ENCODE peak calls at places on chromosomes 11 and 22, in nine cellular contexts. O is transverse colon; H is heart left ventricle; G is pancreas; K is sigmoid colon; A is PC-9; D is psoas muscle; E is CD4-positive, alpha-beta memory T cell; Z is fibroblast of lung. S is an unnamed sample. For H3K36me3 and H3K4me1, the result is how much of the 10 kb centered on the place peaks cover.

GRCh38 chr22:31872209-31872608 is 72.1 kb upstream of the YWHAH start:
- DNase-seq in A (no peak), D (no peak), O (no peak), K (no peak), E (peak), Z (no peak), G (no peak), H (no peak), S (no peak)

GRCh38 chr11:44574620-44575287 is 9.3 kb downstream of the CD82 start:
- DNase-seq in O (no peak), Z (peak), E (peak), H (no peak), A (peak), K (no peak), G (no peak), D (no peak), S (no peak)

GRCh38 chr11:76030973-76031590 is 175.2 kb downstream of the WNT11 start:
- DNase-seq in O (no peak), E (no peak), H (no peak), G (no peak), D (no peak), A (peak), K (no peak), Z (peak), S (no peak)

GRCh38 chr22:46706060-46706459 is 32.0 kb downstream of the CERK start:
- DNase-seq in A (no peak), E (no peak), Z (no peak), K (no peak), D (peak), O (no peak), G (no peak), H (no peak), S (no peak)

GRCh38 chr22:43384863-43385262 is 27.0 kb upstream of the MPPED1 start:
- DNase-seq in Z (no peak), G (no peak), H (no peak), A (no peak), K (peak), E (no peak), O (no peak), D (no peak), S (no peak)

GRCh38 chr11:45654242-45654641 is 11.2 kb downstream of the CHST1 start:
- DNase-seq in O (no peak), A (no peak), Z (no peak), G (no peak), H (no peak), E (no peak), K (peak), D (no peak), S (no peak)

GRCh38 chr11:1231396-1232327 is 8.8 kb downstream of the MUC5B start:
- DNase-seq in D (peak), H (no peak), A (no peak), E (no peak), O (peak), G (peak), K (peak), Z (no peak), S (no peak)

GRCh38 chr22:38718414-38718813 is 12.7 kb downstream of the GTPBP1 start:
- DNase-seq in H (no peak), D (peak), A (peak), Z (peak), E (no peak), K (peak), G (peak), O (peak), S (no peak)

GRCh38 chr22:45069925-45070324 is 60.1 kb upstream of the PHF21B start:
- DNase-seq in K (no peak), A (peak), D (no peak), E (no peak), Z (no peak), H (no peak), G (no peak), O (no peak), S (no peak)

GRCh38 chr11:93054279-93054678 is 84.8 kb downstream of the MTNR1B start:
- DNase-seq in K (no peak), A (no peak), G (no peak), E (no peak), Z (peak), H (no peak), D (no peak), O (no peak), S (no peak)

GRCh38 chr22:43427296-43428004 is 15.6 kb downstream of the MPPED1 start:
- DNase-seq in A (no peak), G (peak), K (no peak), D (peak), H (no peak), O (no peak), E (no peak), Z (no peak), S (no peak)

GRCh38 chr11:104320091-104320490 is 156.1 kb upstream of the PDGFD start:
- DNase-seq in O (no peak), H (no peak), D (no peak), Z (peak), G (no peak), E (no peak), A (no peak), K (no peak), S (no peak)

GRCh38 chr22:17339095-17339693 is 30.1 kb upstream of the CECR2 start:
- DNase-seq in H (peak), O (no peak), D (peak), Z (no peak), G (no peak), K (no peak), E (no peak), A (peak), S (no peak)

GRCh38 chr22:45034821-45035220 is 25.0 kb upstream of the PHF21B start:
- DNase-seq in G (no peak), D (no peak), O (no peak), A (no peak), E (no peak), H (no peak), K (no peak), Z (no peak), S (no peak)

GRCh38 chr11:122727101-122727929 is 71.8 kb downstream of the UBASH3B start:
- DNase-seq in E (peak), K (no peak), A (no peak), H (no peak), G (no peak), Z (no peak), D (no peak), O (peak), S (peak)

GRCh38 chr11:72580648-72580950 is 93.6 kb downstream of the PDE2A start:
- DNase-seq in D (peak), K (no peak), E (no peak), A (no peak), Z (no peak), H (no peak), O (no peak), G (no peak), S (no peak)

GRCh38 chr11:130122141-130122575 is 37.4 kb upstream of the ST14 start:
- DNase-seq in E (no peak), A (no peak), G (no peak), O (no peak), K (no peak), H (no peak), Z (no peak), D (no peak), S (no peak)

GRCh38 chr11:134501406-134502152 is 89.5 kb upstream of the B3GAT1 start:
- DNase-seq in E (no peak), A (no peak), K (peak), O (no peak), G (no peak), Z (no peak), H (no peak), D (no peak), S (no peak)

GRCh38 chr11:20013346-20014066 is 146.8 kb downstream of the DBX1 start:
- DNase-seq in O (no peak), A (peak), G (no peak), D (peak), K (no peak), Z (peak), E (no peak), H (no peak), S (no peak)

GRCh38 chr11:119316017-119316728 is 757 bp downstream of the MCAM start:
- DNase-seq in K (peak), E (no peak), H (peak), G (peak), Z (peak), A (no peak), O (no peak), D (peak), S (no peak)

GRCh38 chr11:95115597-95115996 is 26.0 kb downstream of the ENDOD1 start:
- DNase-seq in D (no peak), A (no peak), G (no peak), K (no peak), E (no peak), Z (no peak), O (no peak), H (no peak), S (no peak)

GRCh38 chr11:119335655-119336543 is 1.6 kb downstream of the RNF26 start:
- DNase-seq in E (no peak), G (no peak), O (no peak), K (no peak), Z (no peak), A (no peak), H (no peak), D (peak), S (no peak)

GRCh38 chr11:10002221-10002620 is 291.8 kb downstream of the SBF2 start:
- DNase-seq in G (no peak), D (no peak), A (no peak), O (no peak), E (no peak), Z (peak), K (no peak), H (no peak), S (no peak)

GRCh38 chr11:59183768-59184167 is 11.8 kb downstream of the DTX4 start:
- DNase-seq in O (no peak), H (no peak), Z (no peak), D (no peak), K (peak), E (no peak), G (no peak), A (no peak), S (no peak)

GRCh38 chr11:26905368-26905767 is 88.5 kb upstream of the FIBIN start:
- DNase-seq in O (no peak), E (no peak), G (no peak), H (no peak), K (no peak), A (no peak), Z (peak), D (no peak), S (no peak)

GRCh38 chr11:62775646-62776045 is 4.5 kb downstream of the TAF6L start:
- DNase-seq in O (no peak), D (no peak), Z (no peak), H (no peak), E (no peak), K (no peak), A (no peak), G (no peak), S (no peak)
- H3K36me3 ChIP-seq in O (under half), D (under half), Z (under half), H (under half), E (under half), K (under half), A (under half), G (under half), S (under half)

GRCh38 chr11:28058333-28058732 is 49.6 kb downstream of the KIF18A start:
- DNase-seq in H (no peak), Z (peak), G (no peak), A (no peak), D (no peak), O (no peak), K (no peak), E (no peak), S (no peak)
- H3K27ac ChIP-seq in H (no peak), Z (no peak), G (no peak), A (no peak), D (no peak), O (no peak), K (no peak), E (no peak), S (no peak)

GRCh38 chr11:64764753-64765152 is 5.0 kb upstream of the PYGM start:
- DNase-seq in O (no peak), A (no peak), E (no peak), H (no peak), G (peak), Z (no peak), D (peak), K (no peak), S (no peak)

GRCh38 chr11:64766881-64767280 is 7.1 kb upstream of the PYGM start:
- DNase-seq in K (peak), H (no peak), D (peak), O (no peak), E (no peak), G (peak), Z (no peak), A (no peak), S (no peak)

GRCh38 chr11:64765841-64766682 is 6.3 kb upstream of the PYGM start:
- DNase-seq in K (peak), G (peak), A (no peak), O (no peak), H (no peak), E (no peak), D (peak), Z (no peak), S (no peak)

GRCh38 chr11:64763804-64764611 is 4.2 kb upstream of the PYGM start:
- DNase-seq in Z (no peak), K (no peak), O (no peak), D (peak), E (peak), A (no peak), H (no peak), G (peak), S (peak)

GRCh38 chr11:64765291-64765803 is 5.6 kb upstream of the PYGM start:
- DNase-seq in K (no peak), A (no peak), O (no peak), Z (no peak), D (peak), E (no peak), G (peak), H (no peak), S (no peak)
- H3K4me1 ChIP-seq in K (under half), A (under half), O (under half), Z (under half), D (half or more), E (half or more), G (under half), H (under half), S (half or more)

GRCh38 chr22:24049211-24049610 is 38.1 kb downstream of the CABIN1 start:
- DNase-seq in K (no peak), O (no peak), G (no peak), A (no peak), D (no peak), H (no peak), E (no peak), Z (no peak), S (no peak)
- H3K36me3 ChIP-seq in K (under half), O (under half), G (under half), A (under half), D (under half), H (under half), E (under half), Z (under half), S (half or more)

S was measured in CD8-positive, alpha-beta T cell.